ENCODE peak calls at places on chromosomes 6 and 20, in six cellular contexts. D is psoas muscle; H is HCT116; A is CD8-positive, alpha-beta T cell; O is endothelial cell of umbilical vein; I is GM12865. P is an unnamed sample.

GRCh38 chr6:30491963-30492616 is 2.8 kb downstream of the HLA-E start:
- DNase-seq in D (no peak), H (no peak), A (no peak), O (no peak), I (no peak), P (no peak)

GRCh38 chr20:39574061-39574460 is 611.9 kb downstream of the DHX35 start:
- DNase-seq in D (no peak), H (no peak), A (no peak), O (peak; percentile 66), I (no peak), P (no peak)

GRCh38 chr6:1388927-1389790 is at the start of gene FOXF2:
- DNase-seq in D (no peak), H (no peak), A (no peak), O (no peak), I (no peak), P (no peak)

GRCh38 chr6:97473979-97474378 is 191.0 kb upstream of the MMS22L start:
- DNase-seq in D (no peak), H (no peak), A (no peak), O (no peak), I (no peak), P (no peak)

GRCh38 chr6:10407018-10407673 is 7.7 kb downstream of the TFAP2A start:
- DNase-seq in D (no peak), H (no peak), A (no peak), O (no peak), I (peak; percentile 49), P (no peak)

GRCh38 chr20:4160761-4161305 is 145.5 kb upstream of the RNF24 start:
- DNase-seq in D (no peak), H (no peak), A (no peak), O (no peak), I (no peak), P (no peak)

GRCh38 chr6:47404436-47404835 is 73.2 kb upstream of the CD2AP start:
- DNase-seq in D (no peak), H (no peak), A (no peak), O (no peak), I (no peak), P (no peak)

GRCh38 chr6:94372229-94372628 is 952.9 kb upstream of the EPHA7 start:
- DNase-seq in D (no peak), H (no peak), A (no peak), O (no peak), I (no peak), P (no peak)

GRCh38 chr6:135314543-135314942 is 133.4 kb downstream of the MYB start:
- DNase-seq in D (no peak), H (no peak), A (no peak), O (no peak), I (peak; percentile 8), P (no peak)

GRCh38 chr20:53957421-53958172 is 112.8 kb downstream of the BCAS1 start:
- DNase-seq in D (no peak), H (no peak), A (no peak), O (peak; percentile 16), I (no peak), P (no peak)
- TF ChIP-seq CTCF in D (no peak), H (peak; percentile 36), A (no peak), O (peak; percentile 11), I (no peak), P (peak; percentile 18)

DNA sequence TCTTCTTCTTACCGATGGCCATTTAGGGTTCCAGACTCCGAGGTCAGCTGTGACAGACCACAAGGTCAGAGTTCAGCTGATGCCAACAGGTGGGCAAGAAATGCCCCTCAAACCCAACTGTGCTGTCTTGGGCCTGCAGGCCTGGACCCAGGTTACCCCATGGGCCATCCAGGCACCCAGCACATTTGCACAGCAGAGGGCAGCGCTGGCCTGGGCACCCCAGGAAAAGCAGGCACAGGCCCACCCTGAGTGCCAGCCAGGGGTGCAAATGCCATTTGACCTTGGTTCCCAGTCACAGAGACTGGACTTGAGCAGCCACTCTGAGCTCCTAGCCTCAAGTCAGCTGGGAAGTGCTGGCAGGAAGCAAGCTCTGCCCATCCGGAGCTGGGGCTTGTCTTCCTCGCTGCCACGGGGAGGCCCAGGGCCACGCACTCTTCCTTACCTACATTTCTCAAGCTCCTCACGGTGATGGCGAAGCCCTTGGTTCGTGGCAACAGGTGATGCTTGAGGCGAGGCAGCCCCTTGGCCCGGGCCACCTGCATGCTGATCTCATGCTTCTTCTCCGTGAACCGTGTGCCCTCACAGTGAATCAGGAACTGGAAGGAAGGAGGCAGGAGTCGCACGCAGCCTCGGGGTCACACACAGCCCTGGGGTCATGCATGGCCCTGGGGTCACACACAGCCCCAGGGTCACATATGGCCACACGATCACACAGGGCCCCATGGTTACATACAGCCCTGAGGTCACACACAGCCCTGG is 120.8 kb downstream of the AGPAT4 start:
- DNase-seq in D (no peak), H (no peak), A (no peak), O (no peak), I (no peak), P (peak; percentile 33)
- TF ChIP-seq CTCF in D (no peak), H (peak; percentile 53), A (no peak), O (peak; percentile 54), I (peak; percentile 28), P (peak; percentile 49)

GRCh38 chr6:151372164-151372563 is 19.2 kb downstream of the ZBTB2 start:
- DNase-seq in D (no peak), H (no peak), A (no peak), O (no peak), I (no peak), P (no peak)

GRCh38 chr6:151374024-151374423 is 17.3 kb downstream of the ZBTB2 start:
- DNase-seq in D (no peak), H (no peak), A (no peak), O (peak; percentile 73), I (no peak), P (peak; percentile 19)

GRCh38 chr6:151375833-151376232 is 15.5 kb downstream of the ZBTB2 start:
- DNase-seq in D (no peak), H (no peak), A (no peak), O (no peak), I (no peak), P (no peak)

GRCh38 chr6:151365233-151365632 is 26.1 kb downstream of the ZBTB2 start:
- DNase-seq in D (no peak), H (no peak), A (no peak), O (no peak), I (no peak), P (no peak)

DNA sequence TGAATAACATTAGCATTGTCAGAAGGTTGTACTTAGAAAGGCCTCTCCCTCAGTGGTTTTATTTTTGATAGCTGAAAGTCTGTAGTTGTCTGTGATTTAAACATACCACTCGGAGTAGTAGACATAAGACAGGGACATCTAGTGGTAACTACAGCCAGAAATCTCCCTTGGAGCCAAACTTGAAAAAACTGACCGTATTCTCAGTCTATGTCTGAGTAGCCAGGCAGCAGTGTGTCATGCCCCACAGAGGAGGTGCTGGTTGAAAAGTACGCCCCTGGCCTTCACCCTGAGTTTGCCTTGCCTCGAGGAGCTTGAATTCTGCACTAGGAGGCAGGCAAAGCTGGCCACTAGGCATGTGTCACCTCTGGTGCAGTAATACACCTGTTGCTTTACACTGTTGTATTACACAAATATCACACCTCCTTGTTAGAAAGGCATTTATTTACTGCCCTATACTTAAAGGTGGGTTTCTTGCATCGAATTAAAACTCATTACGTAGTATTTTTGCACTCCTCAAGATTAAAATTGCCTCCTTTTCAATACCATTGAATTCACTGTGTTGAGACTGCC is 20.8 kb downstream of the ZBTB2 start:
- DNase-seq in D (no peak), H (no peak), A (no peak), O (peak; percentile 42), I (no peak), P (no peak)
- TF ChIP-seq CTCF in D (no peak), H (peak; percentile 40), A (no peak), O (peak; percentile 21), I (no peak), P (no peak)

DNA sequence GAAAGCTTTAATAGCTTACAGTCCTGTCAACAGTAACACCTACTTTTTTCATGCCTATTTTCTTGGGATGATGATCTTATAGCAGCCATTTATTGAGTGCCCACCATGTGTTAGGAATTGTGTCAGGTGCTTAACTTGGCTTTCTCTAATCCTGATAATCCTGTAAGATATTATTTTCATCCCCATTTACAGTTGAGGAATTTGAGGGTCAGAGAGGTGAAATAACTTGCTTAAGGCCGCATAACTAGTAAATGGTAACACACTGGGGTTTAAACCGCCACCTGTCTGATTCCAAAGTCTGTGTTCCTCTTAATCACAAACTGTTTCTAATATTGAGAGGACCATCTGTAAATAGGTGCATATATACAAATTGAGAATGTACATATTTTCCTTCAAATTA is 55.5 kb downstream of the NCOA3 start:
- DNase-seq in D (no peak), H (no peak), A (no peak), O (no peak), I (no peak), P (no peak)
- TF ChIP-seq CTCF in D (no peak), H (no peak), A (no peak), O (no peak), I (no peak), P (no peak)

GRCh38 chr6:13282393-13283069 is 45.8 kb downstream of the TBC1D7 start:
- DNase-seq in D (no peak), H (no peak), A (no peak), O (no peak), I (no peak), P (no peak)

GRCh38 chr6:13283340-13283739 is 45.0 kb downstream of the TBC1D7 start:
- DNase-seq in D (no peak), H (no peak), A (no peak), O (no peak), I (no peak), P (no peak)

GRCh38 chr6:13278991-13279390 is 49.3 kb downstream of the TBC1D7 start:
- DNase-seq in D (no peak), H (no peak), A (no peak), O (no peak), I (no peak), P (no peak)

GRCh38 chr6:13280253-13280652 is 48.1 kb downstream of the TBC1D7 start:
- DNase-seq in D (no peak), H (no peak), A (no peak), O (no peak), I (no peak), P (no peak)

GRCh38 chr6:13281630-13282156 is 46.6 kb downstream of the TBC1D7 start:
- DNase-seq in D (no peak), H (no peak), A (no peak), O (no peak), I (no peak), P (no peak)
- TF ChIP-seq CTCF in D (no peak), H (no peak), A (no peak), O (no peak), I (no peak), P (no peak)

GRCh38 chr6:13574571-13575376 is at the start of gene SIRT5:
- DNase-seq in D (peak; percentile 75), H (peak; percentile 85), A (peak; percentile 61), O (peak; percentile 82), I (peak; percentile 94), P (peak; percentile 82)

GRCh38 chr6:13577926-13578325 is 3.5 kb downstream of the SIRT5 start:
- DNase-seq in D (no peak), H (no peak), A (no peak), O (no peak), I (no peak), P (no peak)

GRCh38 chr6:13575377-13575775 is 975 bp downstream of the SIRT5 start:
- DNase-seq in D (no peak), H (no peak), A (no peak), O (no peak), I (no peak), P (no peak)

GRCh38 chr6:13574149-13574570 is 241 bp upstream of the SIRT5 start:
- DNase-seq in D (peak; percentile 90), H (peak; percentile 86), A (peak; percentile 91), O (peak; percentile 96), I (peak; percentile 98), P (peak; percentile 91)

GRCh38 chr6:13576017-13576416 is 1.6 kb downstream of the SIRT5 start:
- DNase-seq in D (no peak), H (no peak), A (no peak), O (no peak), I (no peak), P (no peak)
- TF ChIP-seq CTCF in D (no peak), H (no peak), A (no peak), O (no peak), I (no peak), P (no peak)